ENCODE peak calls at places on chromosomes 13 and 19, in six cellular contexts. E is mesendoderm, J is heart right ventricle, Y is stomach, X is AG04450, O is tibial nerve. C is an unnamed sample.

GRCh38 chr13:45441633-45442032 is 23.1 kb upstream of the COG3 start:
- DNase-seq in O (no peak), E (no peak), J (no peak), Y (no peak), X (no peak), C (no peak)

GRCh38 chr19:48695743-48696352 is at the start of gene FUT2:
- DNase-seq in X (no peak), Y (peak; percentile 90), J (no peak), E (peak; percentile 67), O (no peak), C (no peak)

GRCh38 chr13:98475521-98475920 is 101.4 kb downstream of the STK24 start:
- DNase-seq in Y (no peak), J (no peak), E (peak; percentile 82), X (no peak), O (no peak), C (peak; percentile 72)

GRCh38 chr13:111178417-111178816 is 63.3 kb downstream of the ARHGEF7 start:
- DNase-seq in Y (no peak), X (no peak), O (no peak), J (no peak), E (no peak), C (no peak)

GRCh38 chr19:38654478-38655079 is 7.1 kb downstream of the ACTN4 start:
- DNase-seq in E (no peak), J (no peak), Y (no peak), O (no peak), X (no peak), C (no peak)

GRCh38 chr13:45718992-45719391 is 16.9 kb downstream of the CBY2 start:
- DNase-seq in Y (no peak), E (peak; percentile 67), O (no peak), X (no peak), J (no peak), C (no peak)

GRCh38 chr19:51751655-51752054 is at the start of gene FPR1:
- DNase-seq in J (no peak), Y (no peak), O (no peak), E (no peak), X (no peak), C (no peak)

GRCh38 chr19:50362030-50362412 is 3.4 kb downstream of the NAPSA start:
- DNase-seq in X (no peak), J (no peak), Y (no peak), O (no peak), E (no peak), C (no peak)

GRCh38 chr13:113746143-113746525 is 12.9 kb upstream of the TMEM255B start:
- DNase-seq in X (no peak), O (no peak), E (no peak), J (no peak), Y (no peak), C (no peak)

GRCh38 chr19:38933544-38933943 is 2.8 kb downstream of the MRPS12 start:
- DNase-seq in J (no peak), O (no peak), X (no peak), E (no peak), Y (no peak), C (peak; percentile 9)

GRCh38 chr19:28840891-28841290 is 372.1 kb downstream of the UQCRFS1 start:
- DNase-seq in Y (no peak), X (no peak), O (no peak), E (peak; percentile 73), J (no peak), C (no peak)

GRCh38 chr19:47726467-47726866 is 13.2 kb downstream of the EHD2 start:
- DNase-seq in Y (no peak), J (no peak), X (no peak), E (no peak), O (no peak), C (no peak)

GRCh38 chr13:74325106-74325505 is 190.9 kb upstream of the KLF12 start:
- DNase-seq in J (peak; percentile 35), E (no peak), X (peak; percentile 67), O (no peak), Y (no peak), C (peak; percentile 50)

GRCh38 chr19:16062789-16063188 is 13.5 kb upstream of the TPM4 start:
- DNase-seq in O (no peak), J (peak; percentile 55), Y (peak; percentile 70), E (peak; percentile 66), X (no peak), C (peak; percentile 79)

GRCh38 chr19:48543121-48543710 is 8.8 kb upstream of the SULT2B1 start:
- DNase-seq in E (peak; percentile 50), J (no peak), Y (peak; percentile 82), O (no peak), X (no peak), C (no peak)

GRCh38 chr13:45933203-45934014 is 81.9 kb upstream of the SIAH3 start:
- DNase-seq in O (no peak), E (no peak), J (no peak), Y (no peak), X (no peak), C (no peak)

GRCh38 chr19:50175924-50176323 is 12.8 kb upstream of the IZUMO2 start:
- DNase-seq in X (no peak), O (no peak), E (no peak), J (no peak), Y (no peak), C (no peak)

GRCh38 chr13:84431646-84432045 is 549.4 kb upstream of the SLITRK1 start:
- DNase-seq in X (no peak), Y (no peak), J (no peak), E (no peak), O (no peak), C (no peak)
- H3K27me3 ChIP-seq in X (no peaks in the 10 kb centered on the region), Y (no peaks in the 10 kb centered on the region), J (no peaks in the 10 kb centered on the region), E (no peaks in the 10 kb centered on the region), O (no peaks in the 10 kb centered on the region), C (no peaks in the 10 kb centered on the region)

GRCh38 chr13:27922974-27923612 is 3.3 kb downstream of the PDX1 start:
- DNase-seq in X (no peak), E (no peak), J (no peak), O (no peak), Y (no peak), C (no peak)

GRCh38 chr13:27919934-27920676 is at the start of gene PDX1:
- DNase-seq in X (no peak), J (no peak), O (no peak), Y (peak; percentile 70), E (peak; percentile 71), C (peak; percentile 61)

GRCh38 chr13:27920677-27921420 is 1.0 kb downstream of the PDX1 start:
- DNase-seq in Y (no peak), X (no peak), O (no peak), E (peak; percentile 53), J (no peak), C (no peak)

GRCh38 chr13:27921961-27922910 is 2.4 kb downstream of the PDX1 start:
- DNase-seq in E (no peak), O (no peak), J (no peak), X (no peak), Y (no peak), C (no peak)

DNA sequence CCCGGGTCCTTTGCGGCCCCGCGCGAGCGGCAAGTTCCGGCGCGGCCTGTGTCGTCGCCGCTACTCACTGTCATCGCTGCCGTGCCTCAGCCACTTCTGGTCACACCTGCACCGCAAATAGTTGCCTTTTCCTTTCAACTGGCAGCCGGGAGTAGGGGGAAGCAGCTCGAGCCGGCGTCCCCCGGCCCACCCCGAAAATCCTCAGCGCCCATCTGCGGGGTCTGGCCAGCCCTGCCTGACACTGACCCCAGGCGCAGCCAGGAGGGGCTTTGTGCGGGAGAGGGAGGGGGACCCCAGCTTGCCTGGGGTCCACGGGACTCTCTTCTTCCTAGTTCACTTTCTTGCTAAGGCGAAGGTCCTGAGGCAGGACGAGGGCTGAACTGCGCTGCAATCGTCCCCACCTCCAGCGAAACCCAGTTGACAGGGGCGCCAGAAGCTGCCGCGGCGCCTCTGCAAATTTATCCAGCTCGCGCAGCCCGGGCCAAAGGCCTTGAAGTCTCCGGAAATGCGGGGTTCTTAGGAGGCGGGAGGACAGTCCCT is 1.7 kb downstream of the PDX1 start:
- DNase-seq in X (no peak), J (no peak), O (no peak), E (no peak), Y (no peak), C (no peak)
- H3K27me3 ChIP-seq in X (peaks cover 94% of the 10 kb centered on the region), J (peaks cover 100% of the 10 kb centered on the region), O (no peaks in the 10 kb centered on the region), E (peaks cover 90% of the 10 kb centered on the region), Y (peaks cover 100% of the 10 kb centered on the region), C (no peaks in the 10 kb centered on the region)

GRCh38 chr19:43798026-43798545 is 4.2 kb downstream of the LYPD5 start:
- DNase-seq in O (no peak), J (no peak), X (no peak), E (no peak), Y (no peak), C (no peak)

GRCh38 chr19:43798546-43799409 is 3.5 kb downstream of the LYPD5 start:
- DNase-seq in Y (peak; percentile 62), J (no peak), O (no peak), E (peak; percentile 76), X (no peak), C (peak; percentile 67)

GRCh38 chr19:43797556-43797955 is 4.7 kb downstream of the LYPD5 start:
- DNase-seq in E (no peak), J (no peak), Y (no peak), X (no peak), O (no peak), C (no peak)

GRCh38 chr19:43797118-43797517 is 5.1 kb downstream of the LYPD5 start:
- DNase-seq in O (no peak), Y (no peak), E (no peak), X (no peak), J (no peak), C (no peak)

GRCh38 chr19:43799502-43800142 is 2.6 kb downstream of the LYPD5 start:
- DNase-seq in Y (no peak), O (no peak), X (no peak), J (no peak), E (no peak), C (no peak)
- H3K27me3 ChIP-seq in Y (peaks cover 63% of the 10 kb centered on the region), O (no peaks in the 10 kb centered on the region), X (peaks cover 22% of the 10 kb centered on the region), J (peaks cover 31% of the 10 kb centered on the region), E (peaks cover 4% of the 10 kb centered on the region), C (no peaks in the 10 kb centered on the region)

DNA sequence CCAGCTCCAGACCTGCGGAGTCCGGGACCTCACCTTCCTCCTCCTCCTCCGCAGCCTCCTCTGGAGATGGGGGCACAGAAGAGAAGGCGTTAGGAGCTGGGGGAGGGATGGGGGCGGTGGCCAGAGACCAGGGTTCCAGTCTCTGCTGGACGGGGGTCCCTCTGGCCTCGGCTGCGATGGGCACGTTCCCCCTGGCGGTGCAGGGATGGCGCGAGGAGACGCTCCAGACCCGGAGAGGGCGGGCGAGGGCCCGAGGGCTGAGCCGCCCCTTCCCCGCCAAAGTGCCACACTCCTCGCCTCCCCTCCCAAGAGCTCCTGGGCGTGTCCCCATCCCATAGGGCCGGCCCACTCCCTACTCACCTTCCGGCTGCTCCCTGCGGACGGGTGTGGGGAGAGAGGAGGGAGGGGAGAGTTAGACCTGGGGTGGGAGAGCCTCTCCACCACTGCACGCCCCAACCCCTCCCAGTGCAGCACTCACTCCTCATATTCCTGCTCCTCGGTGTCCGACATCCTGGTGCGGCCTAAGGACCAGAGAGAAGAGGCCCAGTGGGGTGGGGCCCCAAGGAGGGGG is 2.3 kb downstream of the TNNT1 start:
- DNase-seq in J (no peak), E (peak; percentile 97), X (no peak), O (no peak), Y (no peak), C (no peak)
- H3K27me3 ChIP-seq in J (peaks cover 68% of the 10 kb centered on the region), E (no peaks in the 10 kb centered on the region), X (peaks cover 42% of the 10 kb centered on the region), O (peaks cover 2% of the 10 kb centered on the region), Y (peaks cover 100% of the 10 kb centered on the region), C (no peaks in the 10 kb centered on the region)

GRCh38 chr19:19043881-19044280 is 10.5 kb downstream of the ARMC6 start:
- DNase-seq in O (no peak), E (no peak), J (no peak), X (no peak), Y (no peak), C (peak; percentile 14)
- H3K27me3 ChIP-seq in O (no peaks in the 10 kb centered on the region), E (no peaks in the 10 kb centered on the region), J (no peaks in the 10 kb centered on the region), X (no peaks in the 10 kb centered on the region), Y (no peaks in the 10 kb centered on the region), C (no peaks in the 10 kb centered on the region)

GRCh38 chr19:593055-593454 is 3.4 kb downstream of the HCN2 start:
- DNase-seq in J (no peak), X (no peak), O (no peak), E (no peak), Y (no peak), C (no peak)
- H3K27me3 ChIP-seq in J (peaks cover 53% of the 10 kb centered on the region), X (peaks cover 24% of the 10 kb centered on the region), O (peaks cover 3% of the 10 kb centered on the region), E (peaks cover 15% of the 10 kb centered on the region), Y (peaks cover 87% of the 10 kb centered on the region), C (no peaks in the 10 kb centered on the region)